ENCODE peak calls at places on chromosomes 5 and 9, in nine cellular contexts. J, D, N, P, G, F, W, E and Q are unnamed samples.

GRCh38 chr5:78499485-78499884 is 139.1 kb downstream of the SCAMP1 start:
- DNase-seq in J (no peak), D (no peak), N (no peak), P (no peak), G (no peak), F (no peak), W (no peak), E (no peak), Q (no peak)

GRCh38 chr5:147303976-147304375 is 69.2 kb downstream of the STK32A start:
- DNase-seq in J (no peak), D (peak), N (no peak), P (no peak), G (no peak), F (peak), W (no peak), E (peak), Q (peak)

GRCh38 chr5:135667662-135668061 is 88.9 kb upstream of the CXCL14 start:
- DNase-seq in J (no peak), D (no peak), N (no peak), P (no peak), G (no peak), F (no peak), W (no peak), E (no peak), Q (peak)

GRCh38 chr5:149007174-149007573 is 55.7 kb downstream of the SH3TC2 start:
- DNase-seq in J (no peak), D (peak), N (no peak), P (no peak), G (no peak), F (no peak), W (no peak), E (peak), Q (no peak)

GRCh38 chr5:122121782-122122465 is 7.4 kb upstream of the ZNF474 start:
- DNase-seq in J (no peak), D (peak), N (no peak), P (peak), G (no peak), F (no peak), W (no peak), E (no peak), Q (peak)

GRCh38 chr5:16464664-16465543 is 696 bp downstream of the ZNF622 start:
- DNase-seq in J (peak), D (peak), N (no peak), P (no peak), G (no peak), F (no peak), W (no peak), E (no peak), Q (no peak)

GRCh38 chr9:20242767-20243166 is 379.5 kb downstream of the MLLT3 start:
- DNase-seq in J (no peak), D (no peak), N (peak), P (peak), G (no peak), F (no peak), W (no peak), E (no peak), Q (no peak)

GRCh38 chr5:116272281-116272941 is 187.6 kb downstream of the COMMD10 start:
- DNase-seq in J (no peak), D (peak), N (no peak), P (no peak), G (no peak), F (peak), W (no peak), E (peak), Q (no peak)

GRCh38 chr5:7209583-7210139 is 186.3 kb upstream of the ADCY2 start:
- DNase-seq in J (no peak), D (no peak), N (no peak), P (no peak), G (no peak), F (no peak), W (no peak), E (no peak), Q (peak)